ENCODE peak calls at places on chromosomes 7 and 10, in six cellular contexts. L is tibial nerve, P is RWPE1, R is K562, Q is neural crest cell, G is lower lobe of right lung. U is an unnamed sample.

GRCh38 chr7:39587393-39587792 is 21.2 kb downstream of the YAE1 start:
- DNase-seq in P (no peak), G (no peak), Q (no peak), L (no peak), R (no peak), U (no peak)

GRCh38 chr7:127933116-127933515 is 98.1 kb downstream of the LRRC4 start:
- DNase-seq in Q (no peak), L (no peak), R (no peak), G (no peak), P (no peak), U (no peak)

GRCh38 chr10:71045188-71045841 is 156.9 kb upstream of the PCBD1 start:
- DNase-seq in R (no peak), L (peak), G (peak), P (no peak), Q (no peak), U (no peak)

GRCh38 chr10:3002304-3002703 is 65.0 kb upstream of the PFKP start:
- DNase-seq in L (no peak), G (no peak), P (no peak), Q (no peak), R (no peak), U (no peak)

GRCh38 chr7:39661960-39662359 is 38.6 kb downstream of the RALA start:
- DNase-seq in G (no peak), Q (no peak), P (no peak), R (no peak), L (no peak), U (no peak)

GRCh38 chr7:1367501-1367900 is 91.8 kb downstream of the MICALL2 start:
- DNase-seq in P (no peak), R (no peak), L (no peak), Q (no peak), G (no peak), U (no peak)

GRCh38 chr10:267705-268104 is 132.4 kb downstream of the ZMYND11 start:
- DNase-seq in L (no peak), R (no peak), G (no peak), P (no peak), Q (no peak), U (no peak)

GRCh38 chr7:22979861-22980260 is 34.1 kb downstream of the HYCC1 start:
- DNase-seq in G (no peak), R (no peak), Q (no peak), P (peak), L (no peak), U (no peak)

GRCh38 chr7:2962860-2963259 is 80.8 kb downstream of the CARD11 start:
- DNase-seq in L (no peak), Q (no peak), G (no peak), R (no peak), P (no peak), U (no peak)

GRCh38 chr10:119391430-119392313 is 150.8 kb downstream of the RGS10 start:
- DNase-seq in L (no peak), P (no peak), G (no peak), R (no peak), Q (no peak), U (no peak)

GRCh38 chr7:43511029-43511428 is 71.9 kb upstream of the STK17A start:
- DNase-seq in Q (no peak), P (no peak), L (no peak), R (no peak), G (no peak), U (no peak)

GRCh38 chr10:43863859-43864591 is 215.3 kb upstream of the ZNF32 start:
- DNase-seq in P (no peak), R (no peak), L (no peak), Q (no peak), G (peak), U (no peak)

GRCh38 chr10:86229378-86229777 is 137.2 kb downstream of the GRID1 start:
- DNase-seq in R (no peak), L (no peak), Q (no peak), G (peak), P (peak), U (no peak)

GRCh38 chr7:129188372-129188891 is at the start of gene SMO:
- DNase-seq in L (no peak), P (no peak), R (no peak), Q (peak), G (no peak), U (peak)

GRCh38 chr7:15305002-15305600 is 256.7 kb downstream of the AGMO start:
- DNase-seq in P (peak), Q (peak), G (no peak), R (peak), L (peak), U (peak)

GRCh38 chr7:127675716-127676115 is 23.7 kb downstream of the SND1 start:
- DNase-seq in L (no peak), P (no peak), R (no peak), Q (no peak), G (no peak), U (no peak)

GRCh38 chr7:114051871-114052324 is 133.1 kb upstream of the PPP1R3A start:
- DNase-seq in R (no peak), G (no peak), L (no peak), Q (no peak), P (no peak), U (peak)

GRCh38 chr7:4803397-4804241 is 28.2 kb downstream of the AP5Z1 start:
- DNase-seq in Q (no peak), L (no peak), R (no peak), G (peak), P (no peak), U (no peak)

GRCh38 chr7:5077740-5078139 is 32.1 kb downstream of the RBAK start:
- DNase-seq in L (no peak), G (no peak), R (no peak), P (no peak), Q (no peak), U (no peak)

GRCh38 chr7:50544992-50545391 is 20.2 kb downstream of the DDC start:
- DNase-seq in Q (no peak), G (no peak), R (no peak), P (no peak), L (no peak), U (no peak)

GRCh38 chr7:83861-84632 is 108.3 kb upstream of the FAM20C start:
- DNase-seq in L (no peak), Q (no peak), R (no peak), G (no peak), P (no peak), U (no peak)

GRCh38 chr10:30013684-30014246 is 45.6 kb downstream of the JCAD start:
- DNase-seq in L (no peak), R (no peak), Q (no peak), P (no peak), G (no peak), U (no peak)

GRCh38 chr10:102302611-102303010 is 57.3 kb downstream of the GBF1 start:
- DNase-seq in G (no peak), P (no peak), R (no peak), Q (no peak), L (no peak), U (no peak)

GRCh38 chr7:81367335-81367801 is 402.5 kb downstream of the HGF start:
- DNase-seq in G (no peak), R (no peak), P (peak), Q (no peak), L (peak), U (no peak)

GRCh38 chr10:22341190-22341935 is 3.9 kb upstream of the SPAG6 start:
- DNase-seq in Q (no peak), G (no peak), P (no peak), L (no peak), R (no peak), U (peak)

GRCh38 chr7:69932034-69932628 is 333.9 kb downstream of the AUTS2 start:
- DNase-seq in G (no peak), P (peak), R (no peak), L (peak), Q (peak), U (no peak)

GRCh38 chr7:157719008-157719682 is 382.3 kb downstream of the DNAJB6 start:
- DNase-seq in G (peak), R (no peak), P (no peak), L (no peak), Q (no peak), U (no peak)

GRCh38 chr7:151304856-151305255 is 36.8 kb upstream of the NUB1 start:
- DNase-seq in P (no peak), Q (no peak), R (peak), G (no peak), L (no peak), U (no peak)

GRCh38 chr7:137874390-137874789 is 27.6 kb upstream of the DGKI start:
- DNase-seq in L (no peak), G (no peak), R (no peak), Q (no peak), P (no peak), U (no peak)

GRCh38 chr10:110174201-110174600 is 33.2 kb upstream of the MXI1 start:
- DNase-seq in L (no peak), R (no peak), G (no peak), P (no peak), Q (no peak), U (no peak)

GRCh38 chr10:129568562-129569344 is 101.7 kb downstream of the MGMT start:
- DNase-seq in G (no peak), R (no peak), L (no peak), Q (no peak), P (no peak), U (no peak)

GRCh38 chr7:30802812-30803211 is 31.6 kb downstream of the MINDY4 start:
- DNase-seq in R (no peak), L (no peak), Q (no peak), G (no peak), P (no peak), U (no peak)

GRCh38 chr7:41889472-41889871 is 186.6 kb upstream of the INHBA start:
- DNase-seq in P (no peak), G (no peak), R (no peak), Q (no peak), L (no peak), U (no peak)

GRCh38 chr10:75724047-75724446 is 292.6 kb downstream of the LRMDA start:
- DNase-seq in R (no peak), L (no peak), G (no peak), P (no peak), Q (no peak), U (no peak)

GRCh38 chr7:56609852-56610355 is 493.7 kb upstream of the NUPR2 start:
- DNase-seq in Q (no peak), L (no peak), R (no peak), P (no peak), G (no peak), U (no peak)

GRCh38 chr7:113270790-113271189 is 152.4 kb upstream of the SMIM30 start:
- DNase-seq in G (no peak), L (no peak), P (no peak), Q (no peak), R (no peak), U (no peak)

GRCh38 chr10:71821909-71822763 is 28.9 kb downstream of the PSAP start:
- DNase-seq in R (no peak), L (no peak), G (no peak), P (no peak), Q (no peak), U (no peak)

GRCh38 chr7:36955730-36956129 is 231.4 kb upstream of the AOAH start:
- DNase-seq in P (no peak), L (no peak), Q (no peak), R (no peak), G (no peak), U (no peak)

GRCh38 chr7:45176886-45177731 is 19.5 kb downstream of the RAMP3 start:
- DNase-seq in L (no peak), P (no peak), R (no peak), G (peak), Q (no peak), U (no peak)

GRCh38 chr7:83613232-83613631 is 35.7 kb downstream of the SEMA3E start:
- DNase-seq in P (no peak), R (no peak), L (no peak), G (no peak), Q (no peak), U (no peak)

DNA sequence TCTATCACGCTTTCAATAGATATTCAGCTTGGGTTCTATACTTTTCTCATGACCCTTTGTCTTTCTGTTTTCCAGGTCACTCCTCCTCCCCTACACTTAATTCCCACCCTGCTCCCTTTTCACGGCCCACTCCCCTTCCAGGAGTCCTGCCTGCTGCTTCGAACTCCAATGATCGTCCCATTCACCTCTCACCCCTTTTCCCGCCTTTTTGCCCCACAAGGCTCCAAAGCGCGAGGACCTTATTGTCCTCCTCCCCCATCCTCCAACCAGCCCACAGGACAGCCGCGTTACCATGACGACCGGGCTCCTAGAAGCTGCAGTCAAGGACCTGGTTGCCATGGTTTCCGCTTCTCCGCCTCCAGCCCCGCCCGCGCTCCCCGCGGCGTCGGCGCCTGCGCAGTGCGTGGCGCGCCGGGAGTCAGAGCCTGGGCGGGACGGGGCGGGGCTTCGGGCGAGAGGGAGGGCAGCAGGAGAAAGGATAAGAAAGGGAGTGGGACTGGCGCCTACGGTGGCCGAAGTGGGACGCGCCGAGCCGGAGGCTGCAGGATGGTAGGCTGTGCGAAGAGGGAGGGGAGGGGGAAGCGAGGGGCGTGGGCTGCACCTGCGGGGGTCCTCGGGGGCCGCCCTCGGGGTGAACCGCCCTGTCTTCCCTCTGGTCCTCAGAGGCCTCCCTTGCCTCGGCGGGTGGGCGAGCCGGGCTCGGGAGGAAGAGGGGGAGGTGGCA is at the start of gene AP1S1:
- DNase-seq in P (peak), Q (peak), L (peak), G (peak), R (peak), U (peak)
- TF ChIP-seq CTCF in P (no peak), Q (no peak), L (no peak), G (no peak), R (no peak), U (no peak)

DNA sequence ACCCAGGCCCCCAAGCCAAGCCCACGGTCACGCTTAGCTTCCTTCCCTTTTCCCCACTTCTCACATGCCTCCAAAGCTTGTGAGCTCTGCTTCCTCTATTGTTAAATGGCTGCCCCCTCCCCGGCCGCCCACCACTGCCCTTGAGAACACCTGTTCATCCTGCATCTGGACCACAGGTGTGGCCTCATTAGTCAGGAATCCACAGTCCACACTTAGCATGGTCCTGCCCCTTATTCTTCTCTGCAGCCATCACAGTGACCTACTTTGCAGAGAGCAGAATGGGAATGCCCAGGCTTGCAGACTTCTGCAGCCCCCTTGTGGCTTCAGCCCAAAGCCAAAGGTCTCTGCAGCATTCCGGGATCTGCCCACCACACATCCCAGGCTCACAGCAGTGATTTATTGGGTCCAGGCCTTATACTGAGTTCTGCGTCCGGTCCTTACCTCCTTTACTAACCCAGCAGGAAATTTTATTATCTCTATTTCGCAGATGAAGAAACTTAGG is 67.0 kb downstream of the PTPRE start:
- DNase-seq in G (no peak), R (no peak), Q (no peak), P (no peak), L (no peak), U (no peak)
- TF ChIP-seq CTCF in G (no peak), R (no peak), Q (no peak), P (no peak), L (no peak), U (no peak)

GRCh38 chr10:79203833-79204232 is 135.1 kb downstream of the ZMIZ1 start:
- DNase-seq in R (no peak), G (no peak), P (no peak), Q (no peak), L (no peak), U (no peak)
- TF ChIP-seq CTCF in R (no peak), G (no peak), P (no peak), Q (no peak), L (no peak), U (no peak)

DNA sequence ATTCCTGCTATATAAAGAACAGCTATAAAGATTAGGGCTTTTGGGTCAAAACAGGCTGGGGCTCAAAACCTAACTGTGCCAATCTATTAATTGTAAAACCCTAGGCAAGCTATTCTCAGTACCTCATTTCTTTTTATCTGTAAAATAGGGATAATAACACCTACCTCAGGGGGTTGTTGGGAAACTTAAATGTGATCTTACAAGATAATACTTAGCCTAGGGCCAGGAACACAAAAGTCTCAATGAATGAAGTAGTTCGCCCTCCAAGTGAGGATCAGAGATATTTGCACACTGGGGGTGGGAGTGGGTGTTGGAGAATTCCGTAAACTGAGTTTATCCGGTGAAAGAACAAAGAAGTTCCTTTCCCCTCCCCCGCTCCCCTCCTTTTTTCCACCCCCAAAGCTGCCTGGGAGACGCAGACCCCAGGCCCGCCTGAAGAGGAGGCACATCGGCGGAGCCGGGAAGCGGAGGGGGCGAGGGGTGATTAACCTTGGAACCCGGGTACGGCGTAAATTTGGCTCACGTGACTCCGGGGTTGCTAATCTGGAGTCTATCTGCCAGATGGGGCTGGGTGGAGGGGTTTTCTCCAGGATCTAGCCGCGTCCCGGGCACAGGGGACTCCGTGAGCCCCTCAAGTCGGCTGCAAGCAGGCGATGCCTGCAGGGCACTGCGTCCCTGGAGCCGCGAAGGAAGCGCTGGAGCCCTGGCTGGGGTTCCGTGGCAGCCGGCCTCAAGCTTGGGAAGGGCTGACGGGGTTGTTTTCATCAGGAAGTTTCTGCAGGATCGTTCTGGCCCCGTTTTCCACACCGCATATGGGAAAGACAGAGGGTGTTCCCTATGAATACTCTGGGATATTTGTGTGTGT is 1.3 kb upstream of the PODXL start:
- DNase-seq in Q (peak), G (no peak), L (peak), P (no peak), R (no peak), U (no peak)
- TF ChIP-seq CTCF in Q (no peak), G (no peak), L (no peak), P (no peak), R (no peak), U (no peak)

DNA sequence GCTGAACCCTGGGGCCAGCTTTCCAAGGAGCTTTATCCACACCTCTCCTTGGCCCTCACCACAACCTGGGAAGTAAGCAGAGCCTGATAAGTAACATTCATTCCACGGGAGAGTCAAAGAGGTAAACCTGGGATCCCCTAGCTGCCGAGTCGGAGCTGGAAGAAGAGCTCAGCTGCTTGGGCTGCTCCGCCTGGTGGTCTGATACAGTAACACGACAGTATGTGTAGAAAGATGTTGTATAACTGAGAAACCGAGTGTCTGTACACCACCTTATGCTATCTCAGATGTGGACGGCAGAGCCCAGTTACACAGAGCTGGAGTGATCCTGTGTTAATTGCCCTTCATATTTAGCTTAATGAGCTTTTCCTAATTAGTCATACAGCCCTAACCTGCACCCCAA is 151.3 kb upstream of the KMT2E start:
- DNase-seq in L (no peak), P (no peak), G (no peak), R (peak), Q (peak), U (no peak)
- TF ChIP-seq CTCF in L (no peak), P (no peak), G (no peak), R (peak), Q (peak), U (no peak)

GRCh38 chr10:127506094-127506493 is 43.0 kb upstream of the NPS start:
- DNase-seq in R (no peak), L (no peak), P (no peak), G (no peak), Q (no peak), U (no peak)
- TF ChIP-seq CTCF in R (no peak), L (no peak), P (no peak), G (no peak), Q (no peak), U (no peak)

DNA sequence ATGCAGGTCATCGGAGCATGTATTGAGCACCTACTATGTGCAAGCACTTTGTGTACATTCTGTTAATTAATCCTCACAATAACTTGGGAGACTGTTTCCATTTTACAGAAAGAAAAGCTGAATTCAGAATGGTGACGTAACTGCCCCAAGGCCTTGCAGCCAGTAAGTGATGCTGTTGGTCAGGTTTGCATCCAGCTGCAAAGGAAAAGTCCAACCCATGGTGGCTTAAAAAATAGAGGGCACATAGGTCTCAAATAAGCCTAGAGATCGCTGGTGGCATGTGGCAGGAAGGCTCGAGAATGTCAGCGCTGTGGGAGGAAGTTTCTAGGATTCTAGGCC is 83.8 kb upstream of the CHST15 start:
- DNase-seq in P (no peak), L (no peak), R (no peak), G (no peak), Q (no peak), U (no peak)
- TF ChIP-seq CTCF in P (no peak), L (no peak), R (no peak), G (no peak), Q (no peak), U (no peak)